ENCODE peak calls at places on chromosome 6, in five cellular contexts. W is NCI-H1105 treated with DMSO at 0.1 percent for 48 hours; Z is SHP77; L is CD8-positive, alpha-beta memory T cell; T is effector CD4-positive, alpha-beta T cell. G is an unnamed sample.

GRCh38 chr6:5626727-5627426 is 365.6 kb downstream of the FARS2 start:
- DNase-seq in W (no peak), Z (no peak), L (no peak), T (no peak), G (no peak)

GRCh38 chr6:44087623-44088022 is 39.6 kb downstream of the MRPL14 start:
- DNase-seq in W (no peak), Z (no peak), L (no peak), T (no peak), G (no peak)

GRCh38 chr6:44100088-44100550 is 27.1 kb downstream of the MRPL14 start:
- DNase-seq in W (no peak), Z (peak; percentile 29), L (no peak), T (no peak), G (peak; percentile 59)

GRCh38 chr6:28553986-28554881 is 28.6 kb downstream of the GPX5 start:
- DNase-seq in W (peak; percentile 45), Z (no peak), L (no peak), T (no peak), G (no peak)

GRCh38 chr6:34650823-34651222 is 45.7 kb downstream of the ILRUN start:
- DNase-seq in W (no peak), Z (no peak), L (no peak), T (no peak), G (no peak)

GRCh38 chr6:44439270-44440045 is 52.0 kb downstream of the CDC5L start:
- DNase-seq in W (no peak), Z (no peak), L (no peak), T (no peak), G (no peak)

GRCh38 chr6:127349980-127350379 is 6.6 kb upstream of the ECHDC1 start:
- DNase-seq in W (no peak), Z (no peak), L (no peak), T (no peak), G (no peak)

GRCh38 chr6:41071501-41071922 is 644 bp downstream of the OARD1 start:
- DNase-seq in W (no peak), Z (no peak), L (no peak), T (peak; percentile 66), G (peak; percentile 69)

GRCh38 chr6:63640062-63640461 is 4.5 kb downstream of the PHF3 start:
- DNase-seq in W (no peak), Z (no peak), L (no peak), T (no peak), G (no peak)

GRCh38 chr6:74466572-74466971 is 739.3 kb downstream of the COL12A1 start:
- DNase-seq in W (no peak), Z (no peak), L (no peak), T (no peak), G (no peak)

GRCh38 chr6:115969207-115969929 is 91.3 kb downstream of the FRK start:
- DNase-seq in W (no peak), Z (no peak), L (no peak), T (no peak), G (peak; percentile 20)

GRCh38 chr6:45586216-45587171 is 208.8 kb upstream of the SUPT3H start:
- DNase-seq in W (no peak), Z (no peak), L (peak; percentile 88), T (peak; percentile 43), G (no peak)

GRCh38 chr6:28943557-28944411 is 20.0 kb upstream of the TRIM27 start:
- DNase-seq in W (peak; percentile 80), Z (peak; percentile 78), L (peak; percentile 45), T (no peak), G (peak; percentile 60)

GRCh38 chr6:100851819-100852218 is 29.3 kb downstream of the ASCC3 start:
- DNase-seq in W (no peak), Z (no peak), L (no peak), T (no peak), G (no peak)

GRCh38 chr6:72580281-72580940 is 41.5 kb upstream of the KCNQ5 start:
- DNase-seq in W (peak; percentile 68), Z (peak; percentile 54), L (no peak), T (no peak), G (peak; percentile 18)

GRCh38 chr6:34455831-34456230 is 10.0 kb upstream of the PACSIN1 start:
- DNase-seq in W (no peak), Z (no peak), L (no peak), T (no peak), G (no peak)

GRCh38 chr6:125784365-125784764 is 6.4 kb upstream of the NCOA7 start:
- DNase-seq in W (no peak), Z (no peak), L (no peak), T (no peak), G (no peak)

GRCh38 chr6:158781692-158782373 is 37.3 kb downstream of the EZR start:
- DNase-seq in W (no peak), Z (no peak), L (no peak), T (no peak), G (no peak)

GRCh38 chr6:109458774-109459531 is 3.4 kb upstream of the MICAL1 start:
- DNase-seq in W (no peak), Z (no peak), L (peak; percentile 67), T (no peak), G (no peak)

GRCh38 chr6:27608916-27609883 is 136.3 kb upstream of the ZNF184 start:
- DNase-seq in W (peak; percentile 38), Z (peak; percentile 41), L (no peak), T (no peak), G (peak; percentile 54)

GRCh38 chr6:33905081-33905609 is 101.3 kb upstream of the MLN start:
- DNase-seq in W (no peak), Z (no peak), L (peak; percentile 82), T (peak; percentile 39), G (no peak)

G was measured in iPS-NIHi11.